ENCODE peak calls at places on chromosomes 13 and 19, in seven cellular contexts. S is NCI-H187 treated with DMSO at 0.1 percent for 48 hours, V is GM19239, B is endothelial cell of umbilical vein, D is neural progenitor cell, P is retina, Z is NT2/D1. G is an unnamed sample.

GRCh38 chr13:114025432-114026127 is 51.7 kb upstream of the C13orf46 start:
- DNase-seq in S (no peak), V (no peak), B (no peak), D (peak), P (peak), Z (no peak), G (peak)

GRCh38 chr13:51769455-51770127 is 34.4 kb downstream of the DHRS12 start:
- DNase-seq in S (no peak), V (no peak), B (no peak), D (no peak), P (no peak), Z (no peak), G (no peak)

GRCh38 chr13:98977568-98978270 is at the start of gene DOCK9:
- DNase-seq in S (no peak), V (no peak), B (peak), D (peak), P (peak), Z (peak), G (no peak)

GRCh38 chr13:52892925-52893324 is 44.5 kb upstream of the PCDH8 start:
- DNase-seq in S (no peak), V (no peak), B (no peak), D (no peak), P (no peak), Z (no peak), G (no peak)

GRCh38 chr13:33355470-33355869 is 69.9 kb upstream of the STARD13 start:
- DNase-seq in S (no peak), V (no peak), B (no peak), D (no peak), P (no peak), Z (no peak), G (no peak)

GRCh38 chr19:9936151-9937000 is at the start of gene OLFM2:
- DNase-seq in S (no peak), V (no peak), B (no peak), D (peak), P (no peak), Z (no peak), G (no peak)

GRCh38 chr13:45564108-45564507 is 51.4 kb downstream of the ERICH6B start:
- DNase-seq in S (no peak), V (no peak), B (peak), D (no peak), P (no peak), Z (no peak), G (no peak)

GRCh38 chr13:102091231-102091630 is 310.6 kb downstream of the FGF14 start:
- DNase-seq in S (no peak), V (no peak), B (no peak), D (peak), P (no peak), Z (peak), G (peak)

GRCh38 chr19:10713317-10713716 is 4.6 kb upstream of the DNM2 start:
- DNase-seq in S (no peak), V (no peak), B (no peak), D (no peak), P (no peak), Z (no peak), G (no peak)

GRCh38 chr13:111323950-111324651 is 3.7 kb downstream of the TEX29 start:
- DNase-seq in S (no peak), V (no peak), B (no peak), D (no peak), P (no peak), Z (no peak), G (no peak)